ENCODE peak calls at places on chromosomes 16 and 17, in seven cellular contexts. I is CD4-positive, alpha-beta T cell; Z is GM23338; O is right lobe of liver; B is OCI-LY7; Y is GM06990; V is neural crest cell. H is an unnamed sample.

GRCh38 chr16:1455190-1456171 is 11.1 kb upstream of the CCDC154 start:
- DNase-seq in Z (no peak), V (no peak), O (no peak), I (no peak), Y (no peak), B (no peak), H (no peak)

GRCh38 chr16:69111831-69112230 is 6.4 kb downstream of the HAS3 start:
- DNase-seq in Y (no peak), V (no peak), Z (no peak), I (no peak), B (no peak), O (no peak), H (no peak)

GRCh38 chr17:47239663-47240374 is 13.8 kb upstream of the ITGB3 start:
- DNase-seq in I (no peak), Z (no peak), B (peak), O (peak), V (no peak), Y (peak), H (no peak)

GRCh38 chr17:57607553-57608120 is 137.5 kb downstream of the CCDC182 start:
- DNase-seq in Z (no peak), V (no peak), I (no peak), O (no peak), Y (no peak), B (no peak), H (no peak)

GRCh38 chr17:68884888-68885287 is 70.3 kb downstream of the ABCA8 start:
- DNase-seq in V (no peak), Y (no peak), I (no peak), B (no peak), O (no peak), Z (no peak), H (no peak)

GRCh38 chr16:57571098-57571497 is 28.7 kb downstream of the ADGRG5 start:
- DNase-seq in B (no peak), Z (no peak), I (no peak), V (no peak), Y (no peak), O (no peak), H (no peak)

GRCh38 chr17:48003686-48004120 is 32.8 kb downstream of the CDK5RAP3 start:
- DNase-seq in V (no peak), Y (peak), I (no peak), O (no peak), Z (peak), B (no peak), H (no peak)

GRCh38 chr17:38625482-38625881 is 19.7 kb upstream of the SRCIN1 start:
- DNase-seq in I (no peak), Y (no peak), V (no peak), Z (no peak), O (no peak), B (no peak), H (no peak)

GRCh38 chr16:9941245-9941644 is 241.0 kb downstream of the GRIN2A start:
- DNase-seq in I (no peak), Z (no peak), Y (no peak), O (no peak), B (no peak), V (no peak), H (no peak)

GRCh38 chr16:6124136-6124535 is 1026.5 kb upstream of the EEF2KMT start:
- DNase-seq in Z (no peak), B (no peak), I (no peak), O (no peak), Y (no peak), V (no peak), H (no peak)

GRCh38 chr17:67223924-67224323 is 21.1 kb downstream of the HELZ start:
- DNase-seq in B (no peak), O (no peak), Y (no peak), Z (no peak), I (no peak), V (no peak), H (no peak)

GRCh38 chr16:4303973-4304372 is 11.9 kb upstream of the GLIS2 start:
- DNase-seq in Y (no peak), V (no peak), Z (peak), I (no peak), O (no peak), B (no peak), H (no peak)

GRCh38 chr16:63613701-63614100 is 1508.2 kb downstream of the CDH11 start:
- DNase-seq in B (no peak), O (no peak), Y (no peak), I (no peak), V (no peak), Z (no peak), H (peak)

GRCh38 chr16:75138636-75139035 is 9.7 kb upstream of the ZFP1 start:
- DNase-seq in O (no peak), Y (no peak), Z (peak), V (no peak), B (no peak), I (no peak), H (no peak)

GRCh38 chr16:76278976-76279375 is 1.8 kb downstream of the CNTNAP4 start:
- DNase-seq in O (no peak), B (peak), I (no peak), V (no peak), Y (no peak), Z (peak), H (peak)

GRCh38 chr17:2090804-2091534 is 36.1 kb downstream of the HIC1 start:
- DNase-seq in B (no peak), Y (no peak), O (no peak), Z (peak), I (no peak), V (no peak), H (no peak)

GRCh38 chr17:33602981-33603380 is 309.9 kb upstream of the ASIC2 start:
- DNase-seq in Z (peak), B (no peak), I (no peak), V (peak), Y (no peak), O (no peak), H (no peak)

GRCh38 chr17:62674841-62675240 is 47.4 kb downstream of the MRC2 start:
- DNase-seq in Z (no peak), I (no peak), B (no peak), Y (no peak), V (no peak), O (no peak), H (no peak)

GRCh38 chr17:5584383-5584951 is at the start of gene NLRP1:
- DNase-seq in V (no peak), I (peak), B (peak), Y (peak), O (peak), Z (peak), H (peak)

GRCh38 chr16:89051521-89052166 is 42.0 kb upstream of the ACSF3 start:
- DNase-seq in Y (no peak), Z (no peak), V (no peak), B (no peak), I (no peak), O (no peak), H (no peak)

GRCh38 chr17:7321466-7321865 is 6.3 kb upstream of the GPS2 start:
- DNase-seq in O (no peak), B (no peak), V (no peak), Z (no peak), I (no peak), Y (no peak), H (no peak)

GRCh38 chr16:14510939-14511797 is 118.9 kb downstream of the PARN start:
- DNase-seq in O (no peak), Z (no peak), I (no peak), V (no peak), Y (no peak), B (no peak), H (no peak)

GRCh38 chr16:89013111-89013510 is 36.1 kb upstream of the CBFA2T3 start:
- DNase-seq in I (no peak), V (no peak), Z (no peak), B (no peak), O (no peak), Y (no peak), H (no peak)

GRCh38 chr16:67928561-67929364 is 2.9 kb downstream of the CTRL start:
- DNase-seq in O (peak), Y (peak), Z (peak), V (peak), I (peak), B (peak), H (peak)

GRCh38 chr17:61928101-61928436 is 287 bp upstream of the INTS2 start:
- DNase-seq in V (no peak), O (no peak), B (no peak), I (no peak), Y (no peak), Z (no peak), H (no peak)

GRCh38 chr17:61724777-61725176 is 133.8 kb upstream of the NACA2 start:
- DNase-seq in I (no peak), V (no peak), Y (no peak), Z (no peak), B (no peak), O (no peak), H (no peak)

GRCh38 chr17:37493249-37494027 is 3.7 kb downstream of the DUSP14 start:
- DNase-seq in O (no peak), B (no peak), I (no peak), V (no peak), Z (no peak), Y (no peak), H (no peak)

GRCh38 chr17:48883171-48883570 is 9.4 kb upstream of the ATP5MC1 start:
- DNase-seq in Y (no peak), V (no peak), I (no peak), Z (no peak), B (no peak), O (no peak), H (no peak)

GRCh38 chr17:39018267-39019134 is 51.3 kb upstream of the FBXO47 start:
- DNase-seq in B (peak), I (no peak), V (no peak), O (no peak), Z (no peak), Y (no peak), H (no peak)

GRCh38 chr16:27080870-27081269 is 14.1 kb downstream of the C16orf82 start:
- DNase-seq in Z (peak), O (no peak), V (no peak), Y (no peak), B (peak), I (no peak), H (no peak)

GRCh38 chr17:29138184-29138955 is 41.8 kb downstream of the MYO18A start:
- DNase-seq in I (peak), V (no peak), B (peak), Y (no peak), O (no peak), Z (no peak), H (peak)

GRCh38 chr17:45986056-45986455 is 13.0 kb upstream of the STH start:
- DNase-seq in Y (no peak), Z (no peak), V (no peak), O (no peak), I (no peak), B (no peak), H (no peak)

GRCh38 chr17:45985447-45985846 is 13.6 kb upstream of the STH start:
- DNase-seq in B (no peak), O (no peak), V (no peak), Z (no peak), Y (no peak), I (no peak), H (no peak)

GRCh38 chr17:45983614-45984310 is 15.3 kb upstream of the STH start:
- DNase-seq in B (no peak), Z (no peak), O (no peak), V (no peak), I (no peak), Y (no peak), H (no peak)

GRCh38 chr17:45982791-45983613 is 16.0 kb upstream of the STH start:
- DNase-seq in Z (no peak), I (no peak), Y (no peak), B (no peak), O (no peak), V (no peak), H (no peak)

GRCh38 chr17:45984368-45984767 is 14.7 kb upstream of the STH start:
- DNase-seq in O (no peak), B (no peak), Z (no peak), I (no peak), V (no peak), Y (no peak), H (no peak)
- TF ChIP-seq CTCF in O (no peak), B (no peak), Z (no peak), I (no peak), V (no peak), Y (no peak), H (no peak)

GRCh38 chr16:7513429-7513828 is 180.8 kb downstream of the RBFOX1 start:
- DNase-seq in Z (peak), Y (no peak), B (peak), V (no peak), O (no peak), I (no peak), H (no peak)
- TF ChIP-seq CTCF in Z (peak), Y (peak), B (peak), V (peak), O (no peak), I (no peak), H (peak)

GRCh38 chr16:66662445-66663194 is 33.9 kb downstream of the CMTM4 start:
- DNase-seq in B (peak), O (no peak), Z (peak), Y (no peak), V (no peak), I (no peak), H (no peak)
- TF ChIP-seq CTCF in B (peak), O (peak), Z (peak), Y (peak), V (peak), I (no peak), H (peak)

GRCh38 chr17:80964859-80965580 is 26.6 kb upstream of the CHMP6 start:
- DNase-seq in Y (no peak), V (no peak), B (no peak), I (no peak), Z (no peak), O (no peak), H (no peak)
- TF ChIP-seq CTCF in Y (no peak), V (no peak), B (no peak), I (no peak), Z (peak), O (no peak), H (no peak)

H was measured in GM13977.